ENCODE peak calls at places on chromosomes 13 and 19, in four cellular contexts. N is left ventricle myocardium inferior, K is uterus, D is lung. I is an unnamed sample.

GRCh38 chr13:81540777-81541176 is 1199.9 kb upstream of the SPRY2 start:
- DNase-seq in N (no peak), K (no peak), D (no peak), I (no peak)

GRCh38 chr19:38321646-38322323 is 2.1 kb downstream of the KCNK6 start:
- DNase-seq in N (peak; percentile 80), K (peak; percentile 89), D (no peak), I (no peak)

GRCh38 chr19:15466851-15467733 is 2.7 kb upstream of the RASAL3 start:
- DNase-seq in N (no peak), K (no peak), D (no peak), I (no peak)

GRCh38 chr13:49319555-49320350 is 72.0 kb downstream of the CDADC1 start:
- DNase-seq in N (no peak), K (no peak), D (no peak), I (no peak)

GRCh38 chr13:38350114-38350617 is 515 bp downstream of the UFM1 start:
- DNase-seq in N (peak; percentile 60), K (peak; percentile 54), D (peak; percentile 77), I (peak; percentile 58)

GRCh38 chr19:13764821-13765394 is 586 bp downstream of the MRI1 start:
- DNase-seq in N (peak; percentile 38), K (no peak), D (no peak), I (peak; percentile 50)

GRCh38 chr19:48819366-48819816 is 8.6 kb upstream of the BCAT2 start:
- DNase-seq in N (peak; percentile 89), K (peak; percentile 88), D (peak; percentile 93), I (no peak)

GRCh38 chr13:99310382-99311031 is 3.3 kb upstream of the GPR183 start:
- DNase-seq in N (no peak), K (no peak), D (no peak), I (no peak)

GRCh38 chr19:12983561-12984142 is 11.6 kb upstream of the NFIX start:
- DNase-seq in N (peak; percentile 80), K (peak; percentile 85), D (peak; percentile 69), I (peak; percentile 82)

GRCh38 chr13:84961023-84961422 is 838.2 kb downstream of the SLITRK6 start:
- DNase-seq in N (no peak), K (no peak), D (no peak), I (no peak)

GRCh38 chr19:45922281-45922680 is 7.7 kb upstream of the NANOS2 start:
- DNase-seq in N (no peak), K (no peak), D (no peak), I (peak; percentile 43)

GRCh38 chr13:32791545-32792172 is 205.4 kb downstream of the PDS5B start:
- DNase-seq in N (no peak), K (no peak), D (no peak), I (no peak)

GRCh38 chr13:63307239-63307638 is 1891.6 kb upstream of the PCDH20 start:
- DNase-seq in N (no peak), K (no peak), D (no peak), I (no peak)

GRCh38 chr19:42270346-42271044 is 1.4 kb downstream of the CIC start:
- DNase-seq in N (no peak), K (peak; percentile 60), D (no peak), I (no peak)

GRCh38 chr19:51127755-51128154 is 3.0 kb downstream of the SIGLEC9 start:
- DNase-seq in N (no peak), K (no peak), D (no peak), I (no peak)

GRCh38 chr19:2759392-2759791 is 19.6 kb upstream of the SLC39A3 start:
- DNase-seq in N (no peak), K (no peak), D (no peak), I (no peak)

GRCh38 chr13:33258437-33259193 is 26.9 kb downstream of the STARD13 start:
- DNase-seq in N (no peak), K (no peak), D (no peak), I (no peak)

GRCh38 chr19:7505682-7506384 is 10.1 kb upstream of the ZNF358 start:
- DNase-seq in N (no peak), K (no peak), D (no peak), I (peak; percentile 74)

GRCh38 chr19:39408392-39409206 is 2.0 kb downstream of the ZFP36 start:
- DNase-seq in N (no peak), K (peak; percentile 43), D (no peak), I (peak; percentile 41)

GRCh38 chr19:31610036-31610435 is 260.8 kb upstream of the TSHZ3 start:
- DNase-seq in N (no peak), K (no peak), D (no peak), I (no peak)

GRCh38 chr13:51797664-51798488 is 6.1 kb downstream of the DHRS12 start:
- DNase-seq in N (no peak), K (peak; percentile 47), D (peak; percentile 56), I (peak; percentile 56)

GRCh38 chr13:29484236-29484635 is 111.3 kb downstream of the SLC7A1 start:
- DNase-seq in N (no peak), K (no peak), D (no peak), I (no peak)
- H3K4me1 ChIP-seq in N (peaks cover 34% of the 10 kb centered on the region), K (no peaks in the 10 kb centered on the region), D (no peaks in the 10 kb centered on the region), I (no peaks in the 10 kb centered on the region)

GRCh38 chr13:43300817-43301216 is 277.4 kb downstream of the DNAJC15 start:
- DNase-seq in N (no peak), K (no peak), D (no peak), I (no peak)
- H3K4me1 ChIP-seq in N (peaks cover 20% of the 10 kb centered on the region), K (no peaks in the 10 kb centered on the region), D (peaks cover 3% of the 10 kb centered on the region), I (no peaks in the 10 kb centered on the region)

GRCh38 chr19:18423258-18424020 is 4.2 kb downstream of the SSBP4 start:
- DNase-seq in N (no peak), K (no peak), D (no peak), I (no peak)

GRCh38 chr19:18426416-18426767 is 7.2 kb downstream of the SSBP4 start:
- DNase-seq in N (no peak), K (no peak), D (no peak), I (no peak)

GRCh38 chr19:18425515-18426415 is 6.6 kb downstream of the SSBP4 start:
- DNase-seq in N (peak; percentile 78), K (peak; percentile 82), D (no peak), I (no peak)

GRCh38 chr19:18424122-18424889 is 5.1 kb downstream of the SSBP4 start:
- DNase-seq in N (no peak), K (no peak), D (no peak), I (no peak)

DNA sequence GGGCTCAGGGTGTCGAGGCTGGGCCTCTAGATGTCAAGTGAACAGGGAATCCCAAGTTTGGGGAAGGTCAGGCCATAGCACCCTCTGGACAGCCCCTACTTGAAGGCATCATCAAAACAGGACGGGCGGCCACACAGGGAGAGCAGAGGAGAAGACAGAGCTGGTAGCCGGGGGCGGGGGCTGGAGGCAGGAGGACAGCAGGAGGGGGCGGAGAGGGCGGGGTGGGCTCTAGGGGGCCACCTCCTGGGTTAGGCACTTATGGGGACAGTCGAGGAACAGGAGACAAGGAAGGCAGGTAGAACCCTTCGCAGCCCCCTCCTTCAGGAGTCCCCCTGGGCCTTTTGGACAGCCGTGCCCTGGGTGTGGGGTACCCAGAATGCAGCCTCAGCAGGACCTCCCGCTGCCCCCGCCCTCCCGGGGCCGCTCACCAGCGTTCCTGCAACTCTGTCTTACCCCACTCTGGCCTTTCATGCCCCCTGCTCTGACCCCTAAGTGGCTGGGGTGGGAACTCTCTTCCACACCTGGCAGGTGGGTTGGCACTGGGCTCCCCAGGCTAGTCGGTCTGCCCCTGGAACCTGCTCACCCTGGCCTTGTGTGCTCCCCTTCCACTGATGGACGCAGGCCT is 5.8 kb downstream of the SSBP4 start:
- DNase-seq in N (no peak), K (no peak), D (no peak), I (no peak)
- H3K4me1 ChIP-seq in N (peaks cover 89% of the 10 kb centered on the region), K (no peaks in the 10 kb centered on the region), D (peaks cover 21% of the 10 kb centered on the region), I (peaks cover 8% of the 10 kb centered on the region)

DNA sequence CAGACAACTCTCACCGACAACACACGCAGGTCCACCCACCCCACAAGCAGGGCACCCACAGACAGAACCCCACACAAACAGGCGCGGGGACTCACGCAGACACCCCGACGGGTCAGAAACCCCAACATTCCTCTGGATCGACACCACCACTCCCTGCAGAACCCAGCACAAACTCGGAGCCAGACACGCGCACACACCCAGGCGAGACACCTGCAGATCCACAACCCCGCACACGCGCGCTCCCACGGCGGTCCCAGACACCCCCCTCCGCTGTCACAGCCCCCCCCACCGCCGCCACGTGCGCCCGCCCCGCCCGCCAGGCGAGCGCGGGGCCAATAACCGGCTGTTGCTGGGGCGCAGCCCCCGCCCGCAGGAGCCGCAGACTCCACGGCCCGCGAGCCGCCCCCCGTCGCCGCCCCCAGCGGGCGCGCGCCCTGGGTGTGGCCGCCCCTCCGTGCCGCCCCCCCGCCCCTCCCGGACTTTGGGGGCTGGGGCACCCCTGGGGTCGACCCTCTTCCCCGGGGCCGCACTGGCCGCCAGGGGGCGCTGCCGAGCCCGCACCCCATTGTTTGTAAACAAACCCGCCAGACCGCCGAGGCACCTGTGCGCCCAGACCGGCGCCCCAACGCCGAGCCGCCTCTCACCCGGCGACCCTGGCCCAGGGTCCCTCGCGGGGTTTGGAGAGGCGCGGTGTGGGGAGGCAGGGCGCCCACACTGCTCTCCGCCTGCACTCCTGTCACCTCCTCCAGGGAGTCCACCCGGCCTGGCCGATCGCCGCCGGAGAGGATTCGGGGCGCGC is 678 bp downstream of the BBC3 start:
- DNase-seq in N (peak; percentile 77), K (peak; percentile 76), D (peak; percentile 69), I (peak; percentile 79)
- H3K4me1 ChIP-seq in N (peaks cover 64% of the 10 kb centered on the region), K (peaks cover 5% of the 10 kb centered on the region), D (peaks cover 27% of the 10 kb centered on the region), I (peaks cover 30% of the 10 kb centered on the region)

GRCh38 chr13:41562083-41562482 is 104.7 kb downstream of the RGCC start:
- DNase-seq in N (peak; percentile 82), K (peak; percentile 78), D (no peak), I (no peak)
- H3K4me1 ChIP-seq in N (peaks cover 34% of the 10 kb centered on the region), K (no peaks in the 10 kb centered on the region), D (peaks cover 6% of the 10 kb centered on the region), I (peaks cover 8% of the 10 kb centered on the region)

GRCh38 chr19:5299137-5299536 is 41.5 kb downstream of the PTPRS start:
- DNase-seq in N (no peak), K (no peak), D (no peak), I (no peak)
- H3K4me1 ChIP-seq in N (no peaks in the 10 kb centered on the region), K (no peaks in the 10 kb centered on the region), D (no peaks in the 10 kb centered on the region), I (no peaks in the 10 kb centered on the region)

GRCh38 chr13:110392510-110393233 is 85.6 kb downstream of the COL4A2 start:
- DNase-seq in N (no peak), K (no peak), D (no peak), I (no peak)

GRCh38 chr13:110387451-110388140 is 80.5 kb downstream of the COL4A2 start:
- DNase-seq in N (peak; percentile 62), K (peak; percentile 74), D (no peak), I (no peak)

GRCh38 chr13:110391273-110391672 is 84.2 kb downstream of the COL4A2 start:
- DNase-seq in N (no peak), K (no peak), D (no peak), I (no peak)

GRCh38 chr13:110388141-110388943 is 81.3 kb downstream of the COL4A2 start:
- DNase-seq in N (no peak), K (peak; percentile 66), D (peak; percentile 32), I (no peak)

GRCh38 chr13:110390572-110390971 is 83.5 kb downstream of the COL4A2 start:
- DNase-seq in N (no peak), K (no peak), D (no peak), I (no peak)
- H3K4me1 ChIP-seq in N (peaks cover 87% of the 10 kb centered on the region), K (peaks cover 24% of the 10 kb centered on the region), D (peaks cover 15% of the 10 kb centered on the region), I (no peaks in the 10 kb centered on the region)

GRCh38 chr19:17303940-17304267 is 679 bp upstream of the ABHD8 start:
- DNase-seq in N (no peak), K (no peak), D (peak; percentile 52), I (no peak)
- H3K4me1 ChIP-seq in N (peaks cover 60% of the 10 kb centered on the region), K (no peaks in the 10 kb centered on the region), D (peaks cover 5% of the 10 kb centered on the region), I (peaks cover 4% of the 10 kb centered on the region)

I was measured in HAP-1.